ENCODE peak calls at places on chromosomes 4 and X, in eight cellular contexts. D is NCI-H1105, U is aorta, M is esophagus squamous epithelium, N is GM04504, O is fibroblast of lung, I is adipocyte, T is HEK293T. L is an unnamed sample.

GRCh38 chrX:153646620-153647373 is at the start of gene DUSP9:
- DNase-seq in D (no peak), U (peak; percentile 76), M (no peak), N (no peak), O (peak; percentile 21), I (peak; percentile 37), T (peak; percentile 69), L (no peak)

GRCh38 chr4:177596035-177596434 is 153.8 kb upstream of the AGA start:
- DNase-seq in D (no peak), U (peak; percentile 58), M (no peak), N (peak; percentile 42), O (peak; percentile 85), I (peak; percentile 81), T (peak; percentile 21), L (peak; percentile 79)

GRCh38 chrX:48045410-48046311 is 25.8 kb downstream of the ZNF630 start:
- DNase-seq in D (no peak), U (no peak), M (no peak), N (no peak), O (peak; percentile 84), I (peak; percentile 53), T (no peak), L (peak; percentile 69)

GRCh38 chr4:154049457-154050181 is 260.7 kb upstream of the SFRP2 start:
- DNase-seq in D (no peak), U (no peak), M (no peak), N (peak; percentile 65), O (peak; percentile 53), I (peak; percentile 97), T (peak; percentile 51), L (peak; percentile 28)

GRCh38 chr4:184471872-184472539 is 2.3 kb downstream of the IRF2 start:
- DNase-seq in D (no peak), U (no peak), M (no peak), N (no peak), O (no peak), I (no peak), T (peak; percentile 11), L (peak; percentile 9)

GRCh38 chrX:76427560-76428242 is at the start of gene MAGEE1:
- DNase-seq in D (peak; percentile 62), U (peak; percentile 93), M (no peak), N (peak; percentile 21), O (peak; percentile 46), I (peak; percentile 80), T (peak; percentile 76), L (peak; percentile 37)

GRCh38 chr4:139783761-139784484 is 118.3 kb downstream of the MGST2 start:
- DNase-seq in D (no peak), U (no peak), M (no peak), N (no peak), O (peak; percentile 13), I (no peak), T (no peak), L (no peak)

GRCh38 chrX:23403849-23404248 is 69.2 kb downstream of the PTCHD1 start:
- DNase-seq in D (no peak), U (no peak), M (no peak), N (no peak), O (no peak), I (no peak), T (peak; percentile 27), L (no peak)

GRCh38 chr4:53196872-53197759 is 168.7 kb downstream of the SCFD2 start:
- DNase-seq in D (peak; percentile 32), U (no peak), M (no peak), N (peak; percentile 82), O (peak; percentile 74), I (peak; percentile 97), T (peak; percentile 36), L (peak; percentile 23)

GRCh38 chr4:120694973-120695372 is 227.6 kb downstream of the PRDM5 start:
- DNase-seq in D (no peak), U (no peak), M (no peak), N (peak; percentile 25), O (peak; percentile 70), I (no peak), T (peak; percentile 26), L (peak; percentile 62)

GRCh38 chrX:53321216-53321942 is 40.0 kb upstream of the IQSEC2 start:
- DNase-seq in D (no peak), U (no peak), M (no peak), N (no peak), O (no peak), I (peak; percentile 39), T (no peak), L (no peak)

GRCh38 chr4:4249876-4250275 is 1.9 kb upstream of the TMEM128 start:
- DNase-seq in D (no peak), U (no peak), M (no peak), N (no peak), O (no peak), I (no peak), T (no peak), L (no peak)

GRCh38 chr4:113971706-113972360 is 7.6 kb downstream of the ARSJ start:
- DNase-seq in D (no peak), U (no peak), M (no peak), N (no peak), O (peak; percentile 47), I (peak; percentile 81), T (no peak), L (peak; percentile 14)

GRCh38 chr4:21656832-21657231 is 291.7 kb downstream of the KCNIP4 start:
- DNase-seq in D (no peak), U (no peak), M (no peak), N (peak; percentile 1), O (peak; percentile 48), I (peak; percentile 32), T (no peak), L (peak; percentile 91)

GRCh38 chr4:184529283-184529682 is 54.9 kb upstream of the IRF2 start:
- DNase-seq in D (no peak), U (no peak), M (no peak), N (no peak), O (peak; percentile 70), I (no peak), T (no peak), L (peak; percentile 31)

GRCh38 chr4:148998719-148999118 is 556.5 kb upstream of the NR3C2 start:
- DNase-seq in D (no peak), U (no peak), M (no peak), N (no peak), O (no peak), I (peak; percentile 20), T (peak; percentile 15), L (peak; percentile 10)

GRCh38 chrX:150234126-150234525 is 129.0 kb upstream of the MAMLD1 start:
- DNase-seq in D (no peak), U (no peak), M (no peak), N (no peak), O (peak; percentile 72), I (no peak), T (no peak), L (peak; percentile 44)

GRCh38 chr4:48370260-48371134 is 29.2 kb downstream of the SLAIN2 start:
- DNase-seq in D (no peak), U (no peak), M (no peak), N (no peak), O (no peak), I (no peak), T (no peak), L (no peak)

GRCh38 chr4:168744021-168744420 is 247.2 kb downstream of the PALLD start:
- DNase-seq in D (no peak), U (no peak), M (no peak), N (no peak), O (peak; percentile 44), I (no peak), T (no peak), L (peak; percentile 75)

GRCh38 chrX:56729152-56729557 is at the start of gene NBDY:
- DNase-seq in D (peak; percentile 42), U (peak; percentile 75), M (no peak), N (no peak), O (peak; percentile 56), I (peak; percentile 65), T (peak; percentile 46), L (peak; percentile 37)

GRCh38 chrX:97984641-97985040 is 1100.9 kb downstream of the RPA4 start:
- DNase-seq in D (no peak), U (no peak), M (no peak), N (no peak), O (peak; percentile 65), I (no peak), T (no peak), L (no peak)